ENCODE peak calls at places on chromosomes 1 and 21, in seven cellular contexts. G is CD4-positive, CD25-positive, alpha-beta regulatory T cell; I is bronchial epithelial cell; N is GM12865; T is lower leg skin; E is A673; Q is suprapubic skin. U is an unnamed sample.

GRCh38 chr21:32382108-32382601 is 10.7 kb downstream of the URB1 start:
- DNase-seq in I (peak; percentile 67), Q (no peak), G (no peak), E (no peak), T (no peak), N (no peak), U (no peak)

GRCh38 chr1:3331564-3331963 is 122.9 kb upstream of the ARHGEF16 start:
- DNase-seq in I (no peak), T (no peak), N (no peak), Q (no peak), E (no peak), G (no peak), U (no peak)

GRCh38 chr1:9905010-9905409 is 5.1 kb downstream of the CTNNBIP1 start:
- DNase-seq in G (no peak), Q (no peak), E (no peak), T (no peak), N (no peak), I (no peak), U (no peak)

GRCh38 chr21:38954450-38955059 is 148.8 kb downstream of the ETS2 start:
- DNase-seq in E (no peak), I (peak; percentile 44), G (no peak), Q (no peak), T (no peak), N (no peak), U (no peak)

GRCh38 chr1:97827887-97828286 is 92.9 kb downstream of the DPYD start:
- DNase-seq in Q (no peak), N (no peak), E (peak; percentile 36), G (no peak), I (no peak), T (no peak), U (no peak)

GRCh38 chr1:241730031-241730430 is 78.0 kb downstream of the WDR64 start:
- DNase-seq in E (no peak), G (no peak), T (no peak), N (no peak), Q (no peak), I (no peak), U (no peak)

GRCh38 chr1:107640207-107640606 is 324.8 kb downstream of the VAV3 start:
- DNase-seq in N (no peak), E (peak; percentile 43), Q (no peak), G (no peak), T (no peak), I (no peak), U (no peak)

GRCh38 chr1:22207605-22208264 is 64.8 kb upstream of the WNT4 start:
- DNase-seq in N (no peak), T (no peak), E (no peak), Q (peak; percentile 49), G (no peak), I (no peak), U (no peak)

GRCh38 chr1:7379445-7379971 is 391.6 kb upstream of the VAMP3 start:
- DNase-seq in E (peak; percentile 71), I (peak; percentile 84), T (no peak), N (no peak), G (no peak), Q (no peak), U (no peak)

GRCh38 chr1:22654692-22655091 is 1.7 kb downstream of the C1QB start:
- DNase-seq in E (no peak), T (no peak), Q (no peak), N (no peak), I (no peak), G (no peak), U (no peak)

GRCh38 chr1:68174173-68175113 is 57.9 kb downstream of the WLS start:
- DNase-seq in N (no peak), G (no peak), E (peak; percentile 60), T (peak; percentile 75), I (peak; percentile 95), Q (peak; percentile 68), U (peak; percentile 55)

DNA sequence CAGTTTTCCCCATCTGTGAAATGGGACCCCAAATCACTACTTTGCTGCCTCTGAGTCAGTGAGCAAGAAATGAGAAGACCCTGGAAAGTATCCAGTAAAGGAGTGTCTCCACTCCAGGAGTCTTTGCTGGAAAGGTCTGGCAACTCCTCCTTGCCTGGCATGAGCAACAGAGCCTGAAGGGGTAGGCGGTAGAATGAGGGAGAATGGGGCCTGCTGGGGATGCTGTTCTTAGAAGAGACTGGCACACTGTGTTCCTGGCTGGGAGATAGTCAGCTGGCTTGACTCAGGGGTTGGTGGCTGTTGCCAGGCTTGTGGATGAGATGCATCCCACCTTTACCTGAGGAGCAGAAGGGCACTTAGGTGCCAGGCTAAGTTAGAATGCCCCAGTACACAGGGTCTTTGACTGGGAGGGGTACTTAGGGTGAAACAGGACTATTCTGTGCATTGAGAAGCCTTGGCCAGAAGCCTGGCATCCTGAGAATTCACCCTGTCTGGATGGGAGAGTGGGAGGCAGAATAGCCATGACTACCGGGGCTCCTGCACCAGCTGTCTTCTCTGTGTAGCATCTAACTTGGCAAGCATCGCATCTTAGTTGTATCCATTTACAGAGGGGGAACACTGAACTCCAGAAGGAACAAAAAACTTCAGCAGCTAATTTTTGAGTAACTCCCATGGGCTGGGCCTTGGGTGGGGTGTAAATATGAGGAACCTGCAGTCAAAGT is 2.5 kb downstream of the MFSD2A start:
- DNase-seq in E (no peak), G (no peak), Q (no peak), N (no peak), I (peak; percentile 48), T (peak; percentile 71), U (no peak)
- H3K4me3 ChIP-seq in E (no peak overlapping the region), G (no peak overlapping the region), Q (peak overlapping the region; percentile 80), N (peak overlapping the region; percentile 7), I (no peak overlapping the region), T (no peak overlapping the region), U (no peak overlapping the region)

DNA sequence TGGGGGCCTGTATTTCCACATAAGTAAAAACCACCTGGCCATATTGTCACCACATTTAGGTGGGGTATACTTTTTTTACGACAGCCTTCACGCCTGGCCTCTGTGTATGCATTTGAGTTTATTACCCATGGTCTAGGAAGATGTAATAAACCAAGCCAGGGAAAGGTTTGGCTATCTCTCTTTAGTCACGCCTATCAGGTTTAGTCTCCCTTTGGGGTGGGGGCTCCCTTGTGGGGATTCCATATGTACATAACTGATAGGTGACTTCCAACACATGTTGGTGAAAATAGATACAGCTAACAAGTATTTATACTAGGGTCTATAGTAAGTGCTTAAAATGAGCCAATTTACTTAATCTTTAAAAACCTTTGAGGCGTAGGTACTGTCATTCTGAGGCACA is 4.2 kb downstream of the YBX1 start:
- DNase-seq in I (no peak), E (no peak), G (no peak), N (no peak), T (no peak), Q (no peak), U (no peak)
- H3K4me3 ChIP-seq in I (no peak overlapping the region), E (no peak overlapping the region), G (peak overlapping the region; percentile 95), N (peak overlapping the region; percentile 86), T (no peak overlapping the region), Q (no peak overlapping the region), U (no peak overlapping the region)

GRCh38 chr1:31296486-31297272 is at the start of the genes SNRNP40 and ZCCHC17:
- DNase-seq in Q (peak; percentile 98), N (peak; percentile 98), I (peak; percentile 100), E (peak; percentile 100), G (peak; percentile 99), T (peak; percentile 99), U (peak; percentile 97)
- H3K4me3 ChIP-seq in Q (peak within 1 kb of the TSS; percentile 97), N (peak within 1 kb of the TSS; percentile 100), I (peak within 1 kb of the TSS; percentile 80), E (peak within 1 kb of the TSS; percentile 80), G (peak within 1 kb of the TSS; percentile 97), T (peak within 1 kb of the TSS; percentile 97), U (peak within 1 kb of the TSS; percentile 83)

GRCh38 chr1:212482352-212483153 is 49.8 kb downstream of the NENF start:
- DNase-seq in G (no peak), Q (peak; percentile 13), T (no peak), E (no peak), N (no peak), I (no peak), U (no peak)
- H3K4me3 ChIP-seq in G (no peak overlapping the region), Q (no peak overlapping the region), T (no peak overlapping the region), E (no peak overlapping the region), N (no peak overlapping the region), I (no peak overlapping the region), U (no peak overlapping the region)

GRCh38 chr1:50430010-50430405 is 6.8 kb upstream of the DMRTA2 start:
- DNase-seq in T (no peak), G (no peak), Q (no peak), I (peak; percentile 61), E (no peak), N (no peak), U (no peak)
- H3K4me3 ChIP-seq in T (no peak overlapping the region), G (no peak overlapping the region), Q (no peak overlapping the region), I (peak overlapping the region; percentile 25), E (no peak overlapping the region), N (no peak overlapping the region), U (no peak overlapping the region)

DNA sequence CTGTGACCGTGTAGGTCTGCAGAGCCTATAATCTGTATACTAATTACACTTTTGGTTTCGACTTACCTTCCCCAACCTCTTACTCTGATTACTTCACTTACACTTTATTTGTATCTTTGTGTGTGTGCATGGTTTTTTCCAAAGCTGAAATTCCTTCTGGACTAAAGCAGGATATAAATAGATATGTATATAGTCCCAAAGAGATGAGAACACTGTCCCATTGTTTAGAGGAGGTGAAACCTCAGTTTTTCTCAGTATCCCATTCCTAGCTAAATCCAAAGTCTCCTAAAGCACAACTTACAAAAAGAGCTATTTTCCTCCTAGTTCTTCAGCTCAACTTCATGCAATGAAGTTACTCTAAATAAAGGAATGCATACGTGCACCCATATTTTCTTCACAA is 442.2 kb downstream of the SMYD3 start:
- DNase-seq in E (no peak), N (no peak), G (no peak), Q (no peak), T (no peak), I (no peak), U (no peak)
- H3K4me3 ChIP-seq in E (no peak overlapping the region), N (no peak overlapping the region), G (no peak overlapping the region), Q (no peak overlapping the region), T (no peak overlapping the region), I (no peak overlapping the region), U (no peak overlapping the region)

DNA sequence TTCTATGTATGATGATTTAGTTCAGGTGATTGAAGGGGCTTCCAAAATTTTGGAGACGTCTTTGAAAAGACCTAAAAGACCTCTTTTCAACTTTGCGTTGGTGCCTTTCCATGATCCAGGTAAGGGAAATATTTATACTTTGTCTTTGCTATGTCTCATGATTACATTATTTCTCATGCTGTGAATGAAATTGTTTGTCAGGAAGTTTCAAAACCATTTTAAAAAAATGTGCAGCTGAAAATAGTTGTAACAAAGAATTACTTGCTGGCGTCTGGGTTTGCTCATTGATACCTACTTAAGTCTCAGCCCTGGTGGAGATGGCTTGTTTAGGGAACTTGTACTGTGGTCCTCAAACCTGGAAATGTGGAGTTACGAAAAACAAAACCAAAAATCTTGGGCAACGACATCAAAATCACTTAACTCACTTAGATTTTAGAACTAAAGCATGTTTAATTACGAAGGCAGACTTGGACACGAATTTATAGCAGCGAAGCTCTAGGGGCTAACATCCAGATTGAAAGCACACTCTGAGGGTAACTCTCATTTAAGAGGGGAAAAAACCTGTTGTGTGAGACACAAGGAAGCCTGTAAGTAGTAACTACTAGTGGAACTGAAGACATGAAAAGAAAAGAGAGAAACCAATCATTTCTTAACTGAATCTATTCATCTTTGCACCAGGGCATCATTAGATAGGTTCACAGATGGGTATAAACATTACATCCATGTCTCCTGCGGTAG is 907 bp downstream of the HMCN1 start:
- DNase-seq in T (no peak), E (peak; percentile 55), N (peak; percentile 4), Q (no peak), G (no peak), I (peak; percentile 34), U (no peak)
- H3K4me3 ChIP-seq in T (peak overlapping the region; percentile 32), E (peak overlapping the region; percentile 72), N (peak overlapping the region; percentile 4), Q (peak overlapping the region; percentile 51), G (no peak overlapping the region), I (no peak overlapping the region), U (no peak overlapping the region)

GRCh38 chr1:220785166-220786056 is 1.3 kb upstream of the MTARC1 start:
- DNase-seq in G (no peak), N (no peak), T (no peak), Q (no peak), I (no peak), E (no peak), U (no peak)
- H3K4me3 ChIP-seq in G (no peak overlapping the region), N (no peak overlapping the region), T (no peak overlapping the region), Q (no peak overlapping the region), I (no peak overlapping the region), E (no peak overlapping the region), U (peak overlapping the region; percentile 62)